ENCODE peak calls at places on chromosomes 4 and X, in seven cellular contexts. T is HFF-Myc; L is mesendoderm; J is right atrium auricular region; Y is CD8-positive, alpha-beta T cell; Z is cardiac muscle cell; I is GM12878. U is an unnamed sample.

GRCh38 chrX:108468486-108468885 is 28.8 kb downstream of the COL4A5 start:
- DNase-seq in Z (peak; percentile 51), Y (no peak), I (no peak), T (no peak), J (no peak), L (no peak), U (no peak)

GRCh38 chr4:35151816-35152572 is 1092.3 kb downstream of the ARAP2 start:
- DNase-seq in T (peak; percentile 3), Y (no peak), I (no peak), Z (no peak), L (peak; percentile 55), J (no peak), U (peak; percentile 4)

GRCh38 chr4:94551616-94552564 is 100.1 kb downstream of the PDLIM5 start:
- DNase-seq in T (no peak), Z (peak; percentile 74), J (no peak), I (no peak), Y (no peak), L (no peak), U (no peak)

GRCh38 chr4:56728512-56728911 is 47.4 kb upstream of the HOPX start:
- DNase-seq in T (peak; percentile 84), L (no peak), Y (no peak), Z (peak; percentile 97), I (no peak), J (peak; percentile 78), U (no peak)

GRCh38 chr4:91127891-91128290 is 1000.7 kb downstream of the CCSER1 start:
- DNase-seq in Z (peak; percentile 2), L (peak; percentile 93), T (no peak), I (no peak), J (no peak), Y (no peak), U (no peak)

GRCh38 chr4:146960634-146961033 is 15.0 kb upstream of the TTC29 start:
- DNase-seq in J (no peak), I (no peak), Y (no peak), L (no peak), T (no peak), Z (no peak), U (no peak)

GRCh38 chr4:101644516-101644915 is 146.0 kb upstream of the BANK1 start:
- DNase-seq in Y (no peak), L (no peak), T (no peak), I (no peak), J (no peak), Z (no peak), U (no peak)

GRCh38 chrX:68732906-68733493 is 85.5 kb downstream of the STARD8 start:
- DNase-seq in J (peak; percentile 76), L (peak; percentile 68), T (peak; percentile 12), I (no peak), Y (peak; percentile 59), Z (peak; percentile 70), U (peak; percentile 1)

GRCh38 chr4:124953059-124953850 is 240.7 kb upstream of the ANKRD50 start:
- DNase-seq in L (no peak), T (no peak), Y (no peak), I (no peak), Z (peak; percentile 92), J (no peak), U (no peak)

GRCh38 chr4:143313996-143314395 is 22.7 kb upstream of the GAB1 start:
- DNase-seq in Z (no peak), Y (no peak), L (no peak), J (no peak), T (no peak), I (no peak), U (no peak)

GRCh38 chr4:42371306-42372063 is 25.8 kb upstream of the SHISA3 start:
- DNase-seq in T (peak; percentile 2), J (no peak), I (no peak), Y (no peak), Z (peak; percentile 82), L (peak; percentile 51), U (no peak)

GRCh38 chr4:104352211-104352610 is 142.5 kb downstream of the CXXC4 start:
- DNase-seq in T (no peak), Y (no peak), Z (no peak), I (no peak), J (no peak), L (peak; percentile 66), U (no peak)

GRCh38 chr4:168504526-168504925 is 7.7 kb downstream of the PALLD start:
- DNase-seq in I (no peak), Y (no peak), T (no peak), Z (no peak), J (no peak), L (no peak), U (no peak)

GRCh38 chr4:107760281-107760947 is 40.4 kb upstream of the PAPSS1 start:
- DNase-seq in I (no peak), T (no peak), J (no peak), L (peak; percentile 4), Z (peak; percentile 36), Y (no peak), U (no peak)

GRCh38 chrX:84501798-84502628 is at the start of gene HDX:
- DNase-seq in L (peak; percentile 79), Z (peak; percentile 90), J (peak; percentile 87), I (peak; percentile 27), Y (peak; percentile 56), T (peak; percentile 48), U (peak; percentile 73)

GRCh38 chr4:182286035-182286434 is 42.8 kb downstream of the TENM3 start:
- DNase-seq in Z (peak; percentile 13), T (no peak), J (no peak), L (no peak), I (no peak), Y (no peak), U (no peak)

GRCh38 chr4:3792813-3793212 is 26.6 kb downstream of the ADRA2C start:
- DNase-seq in J (no peak), Z (no peak), I (no peak), T (no peak), Y (no peak), L (peak; percentile 83), U (no peak)

GRCh38 chr4:98624144-98624543 is 34.3 kb downstream of the TSPAN5 start:
- DNase-seq in L (no peak), T (no peak), Z (no peak), I (no peak), Y (no peak), J (no peak), U (no peak)

GRCh38 chrX:139049455-139049854 is 337.9 kb upstream of the FGF13 start:
- DNase-seq in T (no peak), J (no peak), Y (no peak), I (no peak), L (peak; percentile 1), Z (no peak), U (no peak)

U was measured in NCI-H2107.